ENCODE peak calls at places on chromosomes 1 and 21, in nine cellular contexts. I, K, M, D, W, U, T, X and G are unnamed samples. For H3K4me1, the result is how much of the 10 kb centered on the place peaks cover.

GRCh38 chr1:31227891-31228290 is 11.8 kb downstream of the NKAIN1 start:
- DNase-seq in D (no peak), X (no peak), T (peak), W (no peak), I (no peak), K (no peak), U (peak), M (no peak), G (no peak)

GRCh38 chr1:30779294-30780071 is 21.9 kb upstream of the LAPTM5 start:
- DNase-seq in D (peak), X (peak), I (peak), T (peak), W (peak), M (peak), U (peak), K (no peak), G (peak)

GRCh38 chr1:91165033-91165654 is 143.3 kb upstream of the ZNF644 start:
- DNase-seq in M (peak), T (peak), D (peak), U (peak), X (peak), W (peak), K (no peak), I (peak), G (peak)

GRCh38 chr1:193926956-193927355 is 740.5 kb upstream of the B3GALT2 start:
- DNase-seq in U (peak), W (peak), I (no peak), D (no peak), K (no peak), T (no peak), M (no peak), X (no peak), G (no peak)

GRCh38 chr21:42403611-42404231 is at the start of gene UBASH3A:
- DNase-seq in T (no peak), W (no peak), I (peak), D (no peak), K (no peak), U (peak), M (no peak), X (no peak), G (peak)

GRCh38 chr1:19009882-19010321 is 53.4 kb upstream of the IFFO2 start:
- DNase-seq in K (no peak), D (no peak), W (no peak), T (peak), X (no peak), M (peak), U (peak), I (no peak), G (no peak)

GRCh38 chr1:209743145-209743482 is 12.7 kb upstream of the TRAF3IP3 start:
- DNase-seq in I (no peak), T (peak), X (no peak), M (no peak), W (peak), D (no peak), K (no peak), U (no peak), G (no peak)

GRCh38 chr1:40633563-40634376 is 31.7 kb downstream of the RIMS3 start:
- DNase-seq in K (no peak), W (peak), M (no peak), T (no peak), X (no peak), U (no peak), D (no peak), I (peak), G (no peak)

GRCh38 chr1:39470040-39470439 is 21.4 kb upstream of the BMP8A start:
- DNase-seq in K (no peak), I (no peak), M (no peak), D (no peak), U (no peak), X (no peak), W (no peak), T (no peak), G (no peak)

GRCh38 chr1:42282024-42282579 is 52.9 kb downstream of the FOXJ3 start:
- DNase-seq in U (no peak), T (peak), X (no peak), W (no peak), M (no peak), K (no peak), D (no peak), I (no peak), G (no peak)

GRCh38 chr1:165843304-165843703 is 15.9 kb downstream of the UCK2 start:
- DNase-seq in T (peak), W (no peak), D (no peak), K (no peak), X (no peak), U (no peak), I (no peak), M (no peak), G (no peak)

GRCh38 chr1:93155335-93155734 is 24.9 kb downstream of the TMED5 start:
- DNase-seq in D (no peak), U (no peak), T (peak), W (no peak), M (no peak), K (no peak), X (no peak), I (no peak), G (no peak)

GRCh38 chr1:19596065-19596718 is 47.9 kb upstream of the NBL1 start:
- DNase-seq in U (no peak), M (no peak), D (peak), I (peak), X (no peak), K (no peak), W (no peak), T (no peak), G (no peak)

GRCh38 chr1:96076589-96076988 is 645.0 kb upstream of the PTBP2 start:
- DNase-seq in D (no peak), M (no peak), W (no peak), T (no peak), U (no peak), K (no peak), I (no peak), X (no peak), G (no peak)

GRCh38 chr1:192550922-192551534 is 24.5 kb upstream of the RGS1 start:
- DNase-seq in D (no peak), T (peak), M (peak), I (no peak), K (no peak), U (no peak), X (no peak), W (no peak), G (no peak)

GRCh38 chr1:28104866-28105467 is 16.6 kb upstream of the EYA3 start:
- DNase-seq in T (peak), M (peak), I (peak), K (no peak), W (no peak), U (peak), X (peak), D (no peak), G (no peak)

GRCh38 chr1:13917607-13918006 is 217.6 kb downstream of the PRDM2 start:
- DNase-seq in I (no peak), W (no peak), M (no peak), X (no peak), U (no peak), D (no peak), K (no peak), T (no peak), G (no peak)

GRCh38 chr1:35298464-35298863 is 30.0 kb downstream of the ZMYM4 start:
- DNase-seq in X (no peak), D (peak), I (no peak), M (peak), T (peak), K (no peak), U (no peak), W (no peak), G (peak)

GRCh38 chr1:161427733-161428516 is 60.2 kb upstream of the CFAP126 start:
- DNase-seq in W (no peak), M (peak), D (no peak), I (no peak), X (no peak), K (no peak), U (no peak), T (peak), G (peak)

GRCh38 chr1:61190476-61191067 is 108.2 kb downstream of the NFIA start:
- DNase-seq in W (no peak), I (no peak), T (no peak), U (no peak), D (no peak), X (no peak), M (peak), K (no peak), G (no peak)

GRCh38 chr1:168092566-168093355 is 44.0 kb downstream of the GPR161 start:
- DNase-seq in X (peak), I (no peak), D (no peak), T (peak), U (no peak), M (peak), W (no peak), K (no peak), G (no peak)

GRCh38 chr1:161727343-161727924 is 6.1 kb downstream of the FCRLB start:
- DNase-seq in T (peak), K (no peak), D (no peak), I (peak), M (no peak), U (no peak), W (no peak), X (no peak), G (peak)

GRCh38 chr1:101235696-101236545 is 898 bp upstream of the S1PR1 start:
- DNase-seq in U (peak), T (peak), X (no peak), K (no peak), D (peak), I (no peak), W (peak), M (no peak), G (peak)

GRCh38 chr1:184716158-184716557 is 38.5 kb downstream of the EDEM3 start:
- DNase-seq in D (no peak), U (no peak), W (no peak), K (no peak), I (no peak), X (no peak), M (no peak), T (peak), G (no peak)

GRCh38 chr1:11835441-11836225 is 11.9 kb downstream of the NPPA start:
- DNase-seq in K (no peak), M (no peak), X (no peak), I (no peak), D (no peak), W (no peak), T (no peak), U (no peak), G (no peak)

GRCh38 chr1:1232224-1232800 is at the start of gene B3GALT6:
- DNase-seq in X (no peak), W (no peak), M (no peak), I (no peak), D (no peak), T (peak), K (no peak), U (no peak), G (no peak)

GRCh38 chr1:240517891-240518290 is 94.1 kb downstream of the GREM2 start:
- DNase-seq in K (no peak), D (no peak), X (no peak), I (no peak), T (no peak), M (no peak), U (no peak), W (no peak), G (no peak)
- H3K4me3 ChIP-seq in K (no peak), D (no peak), X (no peak), I (no peak), T (no peak), M (no peak), U (no peak), W (no peak), G (no peak)

GRCh38 chr1:51623450-51623849 is 6.6 kb downstream of the OSBPL9 start:
- DNase-seq in K (no peak), I (no peak), D (no peak), U (no peak), T (no peak), M (no peak), W (no peak), X (no peak), G (no peak)
- H3K4me1 ChIP-seq in K (under half), I (half or more), D (under half), U (under half), T (under half), M (half or more), W (half or more), X (under half), G (under half)

GRCh38 chr1:234886081-234886874 is 242.4 kb downstream of the TOMM20 start:
- DNase-seq in D (no peak), M (no peak), K (no peak), W (no peak), X (no peak), U (no peak), T (no peak), I (no peak), G (no peak)

GRCh38 chr1:234884006-234884405 is 244.6 kb downstream of the TOMM20 start:
- DNase-seq in X (no peak), I (no peak), K (no peak), M (no peak), T (no peak), U (no peak), W (no peak), D (no peak), G (no peak)

GRCh38 chr1:234887026-234887910 is 241.4 kb downstream of the TOMM20 start:
- DNase-seq in T (peak), M (no peak), K (no peak), I (no peak), D (peak), X (no peak), U (no peak), W (peak), G (no peak)

GRCh38 chr1:234884701-234885100 is 243.9 kb downstream of the TOMM20 start:
- DNase-seq in X (no peak), I (no peak), T (no peak), U (no peak), W (no peak), D (no peak), K (no peak), M (no peak), G (no peak)

DNA sequence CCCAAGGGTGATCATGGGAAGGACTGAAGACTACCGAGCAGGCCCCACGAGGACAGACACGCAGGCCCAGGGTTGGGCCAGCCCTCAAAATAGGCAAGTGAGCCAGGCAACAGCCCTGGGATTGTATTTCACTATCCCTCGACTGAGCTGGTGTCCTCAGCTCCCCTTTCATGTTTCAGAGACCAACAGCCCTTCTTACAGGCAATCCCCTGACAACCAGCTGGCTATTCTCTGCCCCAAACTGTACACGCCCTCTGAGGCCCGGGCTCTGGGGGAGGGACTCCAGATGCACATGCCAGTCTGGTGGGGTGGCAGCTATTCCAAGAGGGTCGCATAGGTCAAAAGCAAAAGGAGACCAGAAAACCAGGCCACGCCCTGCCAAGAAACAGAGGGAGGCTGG is 243.0 kb downstream of the TOMM20 start:
- DNase-seq in X (no peak), K (no peak), U (no peak), I (no peak), W (peak), T (no peak), M (no peak), D (no peak), G (no peak)
- H3K4me3 ChIP-seq in X (no peak), K (no peak), U (no peak), I (no peak), W (no peak), T (no peak), M (no peak), D (no peak), G (no peak)

DNA sequence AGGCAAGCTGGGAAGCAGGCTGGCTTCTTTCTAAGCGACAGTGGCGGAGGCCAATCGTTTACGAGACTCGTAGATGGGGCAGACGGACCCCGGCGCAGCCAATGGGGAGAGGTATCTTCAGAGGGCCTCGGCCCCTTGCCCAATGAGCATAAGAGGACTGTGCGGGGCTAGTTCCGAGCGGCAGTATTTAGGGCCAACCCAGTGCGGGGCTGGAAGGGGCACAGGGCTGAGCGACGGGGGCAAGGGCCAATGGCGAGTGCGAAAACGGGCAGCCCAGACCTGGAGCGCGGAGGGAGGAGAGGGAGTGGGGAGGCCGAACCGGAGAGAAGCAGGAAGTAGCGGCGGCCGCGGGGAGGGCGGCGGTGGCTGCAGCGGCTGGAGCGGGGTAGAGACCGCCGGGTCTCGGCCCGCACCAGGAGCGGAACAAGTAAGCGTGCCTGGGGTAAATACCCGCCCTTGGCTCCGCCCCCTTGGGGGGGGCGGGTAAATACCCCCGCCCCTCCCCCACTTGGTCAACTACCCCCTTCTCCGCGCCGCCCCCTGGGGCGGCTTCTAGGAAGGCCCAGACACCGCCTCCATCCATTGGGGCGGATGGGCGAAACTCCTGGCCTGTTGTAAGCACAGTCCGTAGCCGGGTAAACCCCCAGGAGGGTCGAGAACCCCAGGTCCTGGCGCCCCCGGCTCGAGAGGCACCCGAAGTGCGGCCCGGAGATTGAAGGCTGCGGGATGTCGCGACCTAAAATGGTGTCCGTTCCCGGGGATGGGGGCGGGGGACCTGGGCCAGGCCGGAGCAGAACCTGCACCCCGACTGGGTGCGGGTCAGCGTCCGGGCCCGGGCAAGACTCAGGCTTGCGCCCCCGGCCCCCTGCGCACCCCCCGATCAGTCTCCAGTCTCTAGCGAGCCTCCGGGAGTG is at the start of gene ZNF687:
- DNase-seq in W (peak), M (peak), U (peak), T (peak), X (peak), I (peak), D (peak), K (peak), G (peak)
- H3K4me1 ChIP-seq in W (under half), M (under half), U (under half), T (under half), X (under half), I (under half), D (under half), K (under half), G (under half)

GRCh38 chr1:219755234-219755633 is 142.3 kb upstream of the ZC3H11B start:
- DNase-seq in U (no peak), M (no peak), W (no peak), T (no peak), D (no peak), I (no peak), X (no peak), K (no peak), G (no peak)

GRCh38 chr1:219752645-219753044 is 139.7 kb upstream of the ZC3H11B start:
- DNase-seq in D (no peak), I (no peak), M (no peak), X (no peak), T (no peak), W (no peak), K (no peak), U (no peak), G (no peak)

GRCh38 chr1:219751870-219752269 is 139.0 kb upstream of the ZC3H11B start:
- DNase-seq in U (no peak), T (no peak), I (no peak), D (no peak), X (no peak), K (no peak), W (no peak), M (no peak), G (no peak)

GRCh38 chr1:219757890-219758289 is 145.0 kb upstream of the ZC3H11B start:
- DNase-seq in W (peak), I (no peak), D (no peak), T (peak), M (no peak), K (no peak), X (no peak), U (no peak), G (no peak)

DNA sequence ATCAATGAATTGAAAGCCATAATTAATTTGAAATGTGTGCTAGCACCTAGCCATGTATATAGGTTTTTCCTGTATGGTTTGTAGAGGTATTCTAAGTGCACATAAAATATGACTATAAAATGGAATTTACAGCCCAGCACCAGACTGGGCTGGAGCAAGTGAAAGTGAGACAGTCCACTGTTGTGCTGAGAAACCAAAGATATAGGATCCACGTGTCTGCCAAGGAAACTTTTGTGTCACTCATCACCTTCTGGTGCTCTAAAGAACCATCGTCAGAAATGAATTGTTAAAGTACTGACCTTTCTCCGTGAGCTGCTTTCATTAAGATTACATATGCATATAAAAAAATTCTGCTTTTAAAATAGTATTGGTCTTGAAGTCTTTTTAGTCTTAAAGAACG is 141.0 kb upstream of the ZC3H11B start:
- DNase-seq in M (no peak), I (no peak), D (no peak), K (no peak), X (no peak), U (no peak), T (no peak), W (no peak), G (no peak)
- H3K4me3 ChIP-seq in M (no peak), I (no peak), D (no peak), K (no peak), X (no peak), U (no peak), T (no peak), W (no peak), G (no peak)

DNA sequence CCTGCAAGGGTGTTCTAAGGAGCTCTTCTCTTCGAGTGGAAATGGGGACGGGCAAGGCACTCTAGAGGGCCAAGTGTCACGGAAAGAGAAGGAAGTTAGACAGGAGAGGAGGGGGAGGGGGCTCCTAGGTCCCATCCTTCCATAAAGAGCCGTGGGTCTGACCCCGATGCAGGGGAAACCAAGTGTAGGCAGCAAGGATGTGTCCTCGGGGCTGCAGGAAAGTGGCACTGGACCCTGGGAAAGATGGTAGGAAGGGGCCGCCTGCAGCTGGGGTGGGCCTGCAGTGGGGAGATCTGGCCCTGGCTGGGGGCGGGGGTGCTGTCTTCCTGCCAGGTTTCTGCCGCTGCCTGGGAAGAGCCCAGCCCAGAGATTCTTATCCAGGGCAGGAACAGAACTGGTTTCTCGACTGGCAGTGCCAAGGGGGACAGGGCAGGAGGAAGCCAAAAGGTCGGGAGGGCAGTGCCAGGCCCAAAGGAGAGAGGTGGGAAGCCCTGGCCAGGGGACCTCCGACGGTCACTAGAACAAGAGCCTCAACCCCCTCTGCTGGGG is 12.9 kb downstream of the CRABP2 start:
- DNase-seq in M (no peak), W (no peak), K (no peak), U (no peak), T (no peak), X (no peak), I (no peak), D (no peak), G (no peak)
- H3K4me1 ChIP-seq in M (under half), W (under half), K (half or more), U (under half), T (under half), X (under half), I (under half), D (under half), G (under half)